ENCODE peak calls at places on chromosomes 6 and 20, in nine cellular contexts. A, B, C, V, P, M, D, R and F are unnamed samples.

GRCh38 chr20:18541741-18542140 is 25.5 kb upstream of the SMIM26 start:
- DNase-seq in A (no peak), B (no peak), C (no peak), V (no peak), P (no peak), M (no peak), D (no peak), R (no peak), F (no peak)

GRCh38 chr6:90021701-90022100 is 127.4 kb downstream of the GJA10 start:
- DNase-seq in A (no peak), B (no peak), C (no peak), V (no peak), P (no peak), M (no peak), D (no peak), R (no peak), F (no peak)

GRCh38 chr6:138250513-138251247 is 32.4 kb upstream of the PBOV1 start:
- DNase-seq in A (no peak), B (no peak), C (peak; percentile 77), V (peak; percentile 92), P (no peak), M (no peak), D (no peak), R (peak; percentile 38), F (no peak)

GRCh38 chr20:36808317-36809257 is 35.0 kb upstream of the DSN1 start:
- DNase-seq in A (peak; percentile 88), B (peak; percentile 80), C (peak; percentile 78), V (peak; percentile 61), P (peak; percentile 76), M (peak; percentile 83), D (peak; percentile 92), R (peak; percentile 73), F (peak; percentile 70)

GRCh38 chr6:89895273-89895874 is 1.1 kb downstream of the GJA10 start:
- DNase-seq in A (no peak), B (no peak), C (no peak), V (no peak), P (no peak), M (no peak), D (no peak), R (no peak), F (no peak)

GRCh38 chr20:54062812-54063280 is 7.5 kb downstream of the BCAS1 start:
- DNase-seq in A (no peak), B (no peak), C (no peak), V (no peak), P (no peak), M (no peak), D (no peak), R (no peak), F (no peak)

GRCh38 chr20:37393196-37393862 is 47.4 kb downstream of the SRC start:
- DNase-seq in A (no peak), B (no peak), C (peak; percentile 77), V (no peak), P (no peak), M (no peak), D (peak; percentile 63), R (no peak), F (no peak)

GRCh38 chr6:116568851-116569755 is 2.2 kb upstream of the RWDD1 start:
- DNase-seq in A (no peak), B (no peak), C (no peak), V (no peak), P (no peak), M (no peak), D (no peak), R (no peak), F (no peak)

GRCh38 chr6:108800510-108800909 is 47.7 kb upstream of the ARMC2 start:
- DNase-seq in A (no peak), B (no peak), C (no peak), V (no peak), P (no peak), M (no peak), D (no peak), R (no peak), F (peak; percentile 27)

GRCh38 chr20:47319517-47320252 is 36.8 kb downstream of the ZMYND8 start:
- DNase-seq in A (peak; percentile 73), B (no peak), C (peak; percentile 77), V (peak; percentile 84), P (no peak), M (peak; percentile 83), D (no peak), R (no peak), F (no peak)

GRCh38 chr20:60694763-60695162 is 557.3 kb upstream of the CDH4 start:
- DNase-seq in A (no peak), B (no peak), C (no peak), V (no peak), P (no peak), M (no peak), D (no peak), R (no peak), F (no peak)

GRCh38 chr20:50191065-50191565 is 485 bp downstream of the CEBPB start:
- DNase-seq in A (peak; percentile 75), B (peak; percentile 75), C (peak; percentile 82), V (peak; percentile 74), P (peak; percentile 59), M (peak; percentile 92), D (peak; percentile 94), R (no peak), F (peak; percentile 31)

GRCh38 chr20:63005862-63006564 is 751 bp downstream of the BHLHE23 start:
- DNase-seq in A (no peak), B (no peak), C (no peak), V (no peak), P (peak; percentile 14), M (no peak), D (no peak), R (no peak), F (no peak)

GRCh38 chr20:24560571-24561485 is 91.4 kb downstream of the SYNDIG1 start:
- DNase-seq in A (no peak), B (no peak), C (no peak), V (no peak), P (no peak), M (no peak), D (no peak), R (no peak), F (no peak)

DNA sequence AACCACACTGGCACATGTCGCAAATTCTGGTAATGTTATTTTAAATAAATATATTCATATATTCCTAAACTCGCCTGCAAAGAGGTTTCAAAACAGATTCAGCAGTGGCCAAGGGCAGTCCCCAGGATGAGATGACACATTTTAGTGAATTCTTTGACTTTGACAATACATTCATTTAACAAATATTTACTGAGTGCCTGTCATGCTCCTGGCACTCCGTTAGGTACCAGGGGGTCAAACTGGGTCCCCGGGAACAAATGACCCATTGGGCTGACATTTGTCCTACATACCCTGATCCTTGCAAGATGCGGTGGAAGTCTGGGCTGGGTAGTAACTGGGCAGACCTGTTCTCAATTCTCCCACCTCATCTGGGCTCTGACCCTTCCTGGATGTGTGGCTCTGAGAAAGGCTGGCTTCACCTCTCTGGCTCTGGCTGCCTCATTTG is 74.9 kb downstream of the FYN start:
- DNase-seq in A (no peak), B (no peak), C (no peak), V (no peak), P (no peak), M (no peak), D (no peak), R (no peak), F (no peak)
- H3K4me1 ChIP-seq in A (peaks cover 4% of the 10 kb centered on the region), B (no peaks in the 10 kb centered on the region), C (no peaks in the 10 kb centered on the region), V (no peaks in the 10 kb centered on the region), P (peaks cover 40% of the 10 kb centered on the region), M (peaks cover 14% of the 10 kb centered on the region), D (peaks cover 83% of the 10 kb centered on the region), R (peaks cover 7% of the 10 kb centered on the region), F (peaks cover 9% of the 10 kb centered on the region)

DNA sequence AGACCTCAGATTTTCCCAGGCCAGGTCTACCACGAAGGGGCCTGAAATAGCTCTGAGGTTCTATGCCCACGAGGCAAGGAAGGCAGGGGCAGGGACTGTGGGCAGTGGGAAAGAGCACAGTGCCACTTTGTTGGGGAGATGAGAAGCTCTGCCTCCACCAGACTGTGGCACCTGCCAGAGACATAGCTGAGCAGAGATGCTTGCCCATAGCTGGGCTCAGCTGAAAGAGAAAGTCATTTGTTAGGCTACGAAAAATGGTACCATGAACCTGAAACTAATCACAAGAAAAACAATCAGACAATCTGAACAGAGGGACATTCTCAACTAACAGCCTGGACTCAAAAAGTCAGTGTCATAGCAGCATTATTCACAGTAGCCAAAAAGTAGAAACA is 32.9 kb upstream of the TCP11 start:
- DNase-seq in A (no peak), B (no peak), C (no peak), V (no peak), P (no peak), M (no peak), D (no peak), R (no peak), F (no peak)
- H3K4me1 ChIP-seq in A (no peaks in the 10 kb centered on the region), B (no peaks in the 10 kb centered on the region), C (peaks cover under 1% of the 10 kb centered on the region), V (no peaks in the 10 kb centered on the region), P (no peaks in the 10 kb centered on the region), M (peaks cover 3% of the 10 kb centered on the region), D (no peaks in the 10 kb centered on the region), R (peaks cover 6% of the 10 kb centered on the region), F (no peaks in the 10 kb centered on the region)

DNA sequence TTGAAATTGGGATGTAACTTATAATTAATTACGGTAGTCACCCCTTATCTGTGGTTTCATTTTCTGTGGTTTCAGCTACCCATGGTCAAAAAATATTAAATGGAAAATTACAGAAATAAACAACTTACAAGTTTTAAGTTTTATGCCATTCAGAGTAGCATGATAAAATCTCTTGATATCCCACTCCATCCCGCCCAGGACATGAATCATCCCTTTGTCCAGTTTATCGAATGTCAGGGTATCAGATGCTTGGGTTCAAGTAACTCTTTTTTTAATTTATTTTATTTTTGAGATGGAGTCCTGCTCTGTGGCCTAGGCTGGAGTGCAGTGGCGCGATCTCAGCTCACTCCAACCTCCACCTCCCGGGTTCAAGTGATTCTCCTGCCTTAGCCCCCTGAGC is 15.5 kb downstream of the PTK7 start:
- DNase-seq in A (no peak), B (no peak), C (no peak), V (no peak), P (no peak), M (no peak), D (no peak), R (no peak), F (no peak)
- H3K4me1 ChIP-seq in A (no peaks in the 10 kb centered on the region), B (peaks cover 11% of the 10 kb centered on the region), C (peaks cover 3% of the 10 kb centered on the region), V (peaks cover 33% of the 10 kb centered on the region), P (no peaks in the 10 kb centered on the region), M (peaks cover 44% of the 10 kb centered on the region), D (peaks cover 41% of the 10 kb centered on the region), R (peaks cover 76% of the 10 kb centered on the region), F (no peaks in the 10 kb centered on the region)

GRCh38 chr6:35359346-35359743 is 17.0 kb downstream of the PPARD start:
- DNase-seq in A (no peak), B (no peak), C (no peak), V (no peak), P (no peak), M (no peak), D (no peak), R (no peak), F (no peak)

GRCh38 chr6:35362200-35362599 is 19.8 kb downstream of the PPARD start:
- DNase-seq in A (no peak), B (no peak), C (no peak), V (no peak), P (no peak), M (no peak), D (no peak), R (no peak), F (no peak)

GRCh38 chr6:35360349-35361138 is 18.2 kb downstream of the PPARD start:
- DNase-seq in A (no peak), B (no peak), C (no peak), V (peak; percentile 69), P (no peak), M (peak; percentile 66), D (no peak), R (no peak), F (no peak)

GRCh38 chr6:35357671-35358070 is 15.3 kb downstream of the PPARD start:
- DNase-seq in A (no peak), B (no peak), C (no peak), V (peak; percentile 46), P (no peak), M (no peak), D (no peak), R (no peak), F (no peak)

GRCh38 chr6:35359744-35360348 is 17.5 kb downstream of the PPARD start:
- DNase-seq in A (no peak), B (no peak), C (no peak), V (peak; percentile 61), P (no peak), M (no peak), D (no peak), R (no peak), F (no peak)
- H3K4me1 ChIP-seq in A (peaks cover 3% of the 10 kb centered on the region), B (peaks cover 20% of the 10 kb centered on the region), C (peaks cover 16% of the 10 kb centered on the region), V (peaks cover 40% of the 10 kb centered on the region), P (peaks cover 23% of the 10 kb centered on the region), M (peaks cover 16% of the 10 kb centered on the region), D (peaks cover 89% of the 10 kb centered on the region), R (peaks cover 13% of the 10 kb centered on the region), F (no peaks in the 10 kb centered on the region)